ENCODE peak calls at places on chromosomes 7 and 10, in five cellular contexts. T is H1, M is HCT116, E is GM12878, H is K562. Z is an unnamed sample.
A peak's percentile ranks its signal among the peaks of the same experiment; 100 is the strongest.

GRCh38 chr7:80764132-80764531 is 125.7 kb downstream of the CD36 start:
- DNase-seq in M (no peak), E (no peak), H (no peak), T (no peak), Z (no peak)

GRCh38 chr10:62093863-62094291 is 174.8 kb downstream of the RTKN2 start:
- DNase-seq in T (no peak), H (no peak), E (no peak), M (no peak), Z (peak; percentile 98)

GRCh38 chr10:2979267-2979660 is 88.1 kb upstream of the PFKP start:
- DNase-seq in M (no peak), H (no peak), E (no peak), T (no peak), Z (no peak)

GRCh38 chr7:118079369-118079768 is 104.6 kb upstream of the LSM8 start:
- DNase-seq in T (no peak), E (no peak), H (no peak), M (no peak), Z (no peak)

GRCh38 chr10:132175907-132176581 is 10.7 kb upstream of the DPYSL4 start:
- DNase-seq in T (no peak), M (no peak), E (no peak), H (no peak), Z (peak; percentile 25)

GRCh38 chr10:4281207-4281825 is 496.3 kb upstream of the KLF6 start:
- DNase-seq in E (no peak), M (no peak), H (no peak), T (no peak), Z (no peak)

GRCh38 chr10:58823983-58824382 is 311.3 kb downstream of the BICC1 start:
- DNase-seq in T (no peak), E (no peak), H (no peak), M (no peak), Z (no peak)

GRCh38 chr10:126242352-126243260 is 145.7 kb downstream of the ADAM12 start:
- DNase-seq in E (no peak), T (no peak), H (no peak), M (no peak), Z (no peak)

GRCh38 chr7:140485463-140486265 is 6.4 kb upstream of the MKRN1 start:
- DNase-seq in E (no peak), M (no peak), T (no peak), H (peak; percentile 62), Z (no peak)

GRCh38 chr10:69577268-69578232 is 4.3 kb upstream of the NEUROG3 start:
- DNase-seq in M (no peak), T (peak; percentile 65), E (no peak), H (no peak), Z (no peak)

GRCh38 chr10:45515630-45516029 is 141.6 kb downstream of the ALOX5 start:
- DNase-seq in T (no peak), M (no peak), H (no peak), E (no peak), Z (peak; percentile 9)

GRCh38 chr7:19489162-19489820 is 219.5 kb downstream of the POLR1F start:
- DNase-seq in M (no peak), T (no peak), H (no peak), E (no peak), Z (no peak)

GRCh38 chr10:36021096-36021495 is 379.0 kb upstream of the FZD8 start:
- DNase-seq in H (no peak), T (no peak), M (no peak), E (no peak), Z (no peak)

GRCh38 chr10:16384064-16384463 is 52.7 kb upstream of the PTER start:
- DNase-seq in E (no peak), M (no peak), T (no peak), H (no peak), Z (no peak)

GRCh38 chr10:119359025-119359424 is 151.7 kb downstream of the GRK5 start:
- DNase-seq in H (no peak), M (no peak), E (no peak), T (no peak), Z (no peak)
- TF ChIP-seq SIN3A in H (no peak), M (no peak), E (no peak), T (no peak), Z (no peak)

GRCh38 chr10:26803849-26804248 is 56.9 kb downstream of the ABI1 start:
- DNase-seq in M (no peak), E (no peak), H (no peak), T (no peak), Z (no peak)
- TF ChIP-seq SP1 in M (no peak), E (no peak), H (no peak), T (no peak), Z (no peak)

DNA sequence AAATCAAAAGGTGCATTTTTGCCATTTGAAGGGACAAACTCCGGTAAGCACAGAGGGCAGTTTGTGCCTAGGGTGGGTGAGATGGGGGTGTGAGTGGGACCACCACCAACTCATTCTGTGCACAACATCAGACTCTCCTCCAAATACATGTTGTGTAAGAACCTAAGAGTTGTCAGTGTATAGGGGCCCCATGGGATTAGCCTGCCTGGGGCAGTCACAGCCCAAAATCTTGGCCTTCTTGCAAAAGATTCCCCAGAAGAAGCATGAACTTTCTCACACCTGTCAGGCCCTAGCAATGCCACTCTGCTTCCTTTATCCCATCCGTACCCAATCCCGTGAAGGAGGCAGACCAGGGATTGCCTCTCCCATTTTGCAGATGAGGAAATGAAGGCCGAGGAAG is 47.1 kb upstream of the NANOS1 start:
- DNase-seq in M (no peak), H (no peak), T (no peak), E (no peak), Z (no peak)
- TF ChIP-seq SIN3A in M (no peak), H (no peak), T (no peak), E (no peak), Z (no peak)

DNA sequence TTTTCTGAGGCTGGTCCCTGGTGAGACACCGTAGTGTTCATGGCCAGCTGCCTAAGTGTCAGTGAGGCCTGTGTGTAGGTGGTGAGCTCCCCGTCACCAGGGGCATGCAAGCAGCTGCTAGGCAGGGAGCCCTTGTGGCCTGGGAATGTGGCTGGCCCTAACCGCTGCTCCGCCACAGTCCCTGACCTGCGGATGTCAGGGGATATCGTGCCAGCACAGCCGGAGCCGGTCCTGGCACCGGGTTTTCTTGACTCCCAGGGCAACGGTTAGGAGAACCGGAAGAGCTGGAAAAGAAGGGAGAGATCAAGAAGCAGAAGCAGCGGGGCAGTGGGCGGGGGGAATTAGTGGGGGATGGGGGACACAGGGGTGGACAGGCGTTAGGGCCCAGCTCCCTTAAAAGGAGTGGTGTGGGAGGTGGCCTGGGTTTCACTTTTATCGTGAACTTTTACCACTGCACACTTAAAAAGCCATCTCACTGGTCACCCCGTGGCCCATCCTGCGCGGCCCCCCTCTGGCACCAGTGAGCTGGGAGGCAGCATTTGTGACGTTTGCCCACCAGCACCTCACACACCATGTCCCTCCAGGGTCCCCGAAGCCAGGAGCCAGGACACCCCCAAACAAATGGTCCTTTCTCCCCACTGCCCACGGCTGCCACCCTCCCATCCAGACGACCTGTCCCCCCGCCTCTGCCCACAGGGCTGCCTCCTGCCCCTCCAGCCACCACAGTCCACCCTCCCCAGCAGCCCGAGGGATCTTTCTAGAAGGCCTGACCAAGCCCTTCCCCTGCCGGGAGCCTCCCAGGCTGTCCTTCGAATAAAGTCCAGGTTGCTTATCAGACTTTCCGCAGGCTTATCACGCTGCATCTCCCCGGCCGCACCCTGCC is 1.7 kb upstream of the MICALL2 start:
- DNase-seq in H (peak; percentile 91), M (no peak), T (no peak), E (no peak), Z (peak; percentile 73)
- TF ChIP-seq SP1 in H (peak; percentile 94), M (no peak), T (peak; percentile 98), E (no peak), Z (no peak)

Z was measured in HepG2.